ENCODE peak calls at places on chromosomes 12 and 14, in seven cellular contexts. One of them, this sample, is unnamed.

GRCh38 chr14:69973846-69974245 is 94.6 kb downstream of the SMOC1 start:
- DNase-seq in AG08395: no peak
- DNase-seq in HEK293T: no peak
- DNase-seq in lung: no peak
- DNase-seq in GM12864: no peak
- DNase-seq in iris pigment epithelial cell: no peak
- DNase-seq in stimulated activated CD8-positive, alpha-beta memory T cell treated with anti-CD3 and anti-CD28 coated beads, Interleukin-15, amount 100 ng/mL, for 24 hours: no peak
- DNase-seq in this sample: no peak

GRCh38 chr12:56206373-56207166 is 15.2 kb downstream of the RNF41 start:
- DNase-seq in iris pigment epithelial cell: peak; percentile 60
- DNase-seq in AG08395: peak; percentile 51
- DNase-seq in HEK293T: peak; percentile 68
- DNase-seq in lung: peak; percentile 35
- DNase-seq in stimulated activated CD8-positive, alpha-beta memory T cell treated with anti-CD3 and anti-CD28 coated beads, Interleukin-15, amount 100 ng/mL, for 24 hours: no peak
- DNase-seq in GM12864: no peak
- DNase-seq in this sample: peak; percentile 44

GRCh38 chr12:21323736-21324135 is 11.0 kb downstream of the SLCO1A2 start:
- DNase-seq in GM12864: no peak
- DNase-seq in lung: no peak
- DNase-seq in HEK293T: no peak
- DNase-seq in AG08395: no peak
- DNase-seq in stimulated activated CD8-positive, alpha-beta memory T cell treated with anti-CD3 and anti-CD28 coated beads, Interleukin-15, amount 100 ng/mL, for 24 hours: no peak
- DNase-seq in iris pigment epithelial cell: no peak
- DNase-seq in this sample: no peak

GRCh38 chr12:42707312-42707711 is 117.8 kb upstream of the PRICKLE1 start:
- DNase-seq in AG08395: no peak
- DNase-seq in GM12864: no peak
- DNase-seq in iris pigment epithelial cell: no peak
- DNase-seq in HEK293T: no peak
- DNase-seq in stimulated activated CD8-positive, alpha-beta memory T cell treated with anti-CD3 and anti-CD28 coated beads, Interleukin-15, amount 100 ng/mL, for 24 hours: no peak
- DNase-seq in lung: no peak
- DNase-seq in this sample: no peak

GRCh38 chr14:91398707-91399106 is 18.9 kb downstream of the CCDC88C start:
- DNase-seq in stimulated activated CD8-positive, alpha-beta memory T cell treated with anti-CD3 and anti-CD28 coated beads, Interleukin-15, amount 100 ng/mL, for 24 hours: no peak
- DNase-seq in iris pigment epithelial cell: no peak
- DNase-seq in GM12864: no peak
- DNase-seq in AG08395: no peak
- DNase-seq in HEK293T: no peak
- DNase-seq in lung: no peak
- DNase-seq in this sample: no peak

GRCh38 chr12:63805704-63806672 is 26.3 kb downstream of the RXYLT1 start:
- DNase-seq in HEK293T: no peak
- DNase-seq in lung: no peak
- DNase-seq in AG08395: no peak
- DNase-seq in iris pigment epithelial cell: no peak
- DNase-seq in GM12864: no peak
- DNase-seq in stimulated activated CD8-positive, alpha-beta memory T cell treated with anti-CD3 and anti-CD28 coated beads, Interleukin-15, amount 100 ng/mL, for 24 hours: no peak
- DNase-seq in this sample: no peak

GRCh38 chr12:32312049-32312670 is 87.2 kb upstream of the FGD4 start:
- DNase-seq in stimulated activated CD8-positive, alpha-beta memory T cell treated with anti-CD3 and anti-CD28 coated beads, Interleukin-15, amount 100 ng/mL, for 24 hours: no peak
- DNase-seq in GM12864: peak; percentile 40
- DNase-seq in AG08395: peak; percentile 61
- DNase-seq in iris pigment epithelial cell: peak; percentile 70
- DNase-seq in HEK293T: peak; percentile 39
- DNase-seq in lung: no peak
- DNase-seq in this sample: peak; percentile 56

GRCh38 chr12:50947932-50948331 is 4.4 kb upstream of the HIGD1C start:
- DNase-seq in iris pigment epithelial cell: no peak
- DNase-seq in GM12864: no peak
- DNase-seq in stimulated activated CD8-positive, alpha-beta memory T cell treated with anti-CD3 and anti-CD28 coated beads, Interleukin-15, amount 100 ng/mL, for 24 hours: no peak
- DNase-seq in HEK293T: no peak
- DNase-seq in lung: no peak
- DNase-seq in AG08395: no peak
- DNase-seq in this sample: no peak

GRCh38 chr12:28711411-28711810 is 437.7 kb upstream of the FAR2 start:
- DNase-seq in stimulated activated CD8-positive, alpha-beta memory T cell treated with anti-CD3 and anti-CD28 coated beads, Interleukin-15, amount 100 ng/mL, for 24 hours: no peak
- DNase-seq in lung: no peak
- DNase-seq in HEK293T: no peak
- DNase-seq in GM12864: no peak
- DNase-seq in AG08395: no peak
- DNase-seq in iris pigment epithelial cell: no peak
- DNase-seq in this sample: peak; percentile 8

GRCh38 chr12:113145720-113146551 is 3.6 kb upstream of the CFAP73 start:
- DNase-seq in iris pigment epithelial cell: peak; percentile 35
- DNase-seq in stimulated activated CD8-positive, alpha-beta memory T cell treated with anti-CD3 and anti-CD28 coated beads, Interleukin-15, amount 100 ng/mL, for 24 hours: no peak
- DNase-seq in GM12864: no peak
- DNase-seq in AG08395: no peak
- DNase-seq in HEK293T: no peak
- DNase-seq in lung: no peak
- DNase-seq in this sample: peak; percentile 65

GRCh38 chr14:20556500-20557211 is 4.2 kb downstream of the RNASE9 start:
- DNase-seq in lung: no peak
- DNase-seq in iris pigment epithelial cell: no peak
- DNase-seq in HEK293T: no peak
- DNase-seq in stimulated activated CD8-positive, alpha-beta memory T cell treated with anti-CD3 and anti-CD28 coated beads, Interleukin-15, amount 100 ng/mL, for 24 hours: no peak
- DNase-seq in GM12864: no peak
- DNase-seq in AG08395: no peak
- DNase-seq in this sample: no peak

GRCh38 chr14:75174066-75174465 is 2.3 kb downstream of the TMED10 start:
- DNase-seq in GM12864: no peak
- DNase-seq in lung: no peak
- DNase-seq in iris pigment epithelial cell: no peak
- DNase-seq in stimulated activated CD8-positive, alpha-beta memory T cell treated with anti-CD3 and anti-CD28 coated beads, Interleukin-15, amount 100 ng/mL, for 24 hours: no peak
- DNase-seq in HEK293T: no peak
- DNase-seq in AG08395: no peak
- DNase-seq in this sample: no peak

GRCh38 chr14:73143003-73143402 is 6.7 kb downstream of the PSEN1 start:
- DNase-seq in lung: no peak
- DNase-seq in GM12864: no peak
- DNase-seq in AG08395: no peak
- DNase-seq in iris pigment epithelial cell: no peak
- DNase-seq in stimulated activated CD8-positive, alpha-beta memory T cell treated with anti-CD3 and anti-CD28 coated beads, Interleukin-15, amount 100 ng/mL, for 24 hours: no peak
- DNase-seq in HEK293T: no peak
- DNase-seq in this sample: peak; percentile 10

GRCh38 chr12:54418441-54419087 is 502 bp downstream of the ITGA5 start:
- DNase-seq in AG08395: no peak
- DNase-seq in lung: no peak
- DNase-seq in stimulated activated CD8-positive, alpha-beta memory T cell treated with anti-CD3 and anti-CD28 coated beads, Interleukin-15, amount 100 ng/mL, for 24 hours: no peak
- DNase-seq in GM12864: no peak
- DNase-seq in HEK293T: peak; percentile 31
- DNase-seq in iris pigment epithelial cell: no peak
- DNase-seq in this sample: no peak

GRCh38 chr12:26690601-26691000 is 142.4 kb downstream of the ITPR2 start:
- DNase-seq in lung: no peak
- DNase-seq in AG08395: no peak
- DNase-seq in iris pigment epithelial cell: no peak
- DNase-seq in HEK293T: no peak
- DNase-seq in GM12864: no peak
- DNase-seq in stimulated activated CD8-positive, alpha-beta memory T cell treated with anti-CD3 and anti-CD28 coated beads, Interleukin-15, amount 100 ng/mL, for 24 hours: no peak
- DNase-seq in this sample: no peak

GRCh38 chr12:104263580-104264358 is 39.8 kb upstream of the EID3 start:
- DNase-seq in iris pigment epithelial cell: peak; percentile 76
- DNase-seq in lung: no peak
- DNase-seq in GM12864: no peak
- DNase-seq in HEK293T: no peak
- DNase-seq in stimulated activated CD8-positive, alpha-beta memory T cell treated with anti-CD3 and anti-CD28 coated beads, Interleukin-15, amount 100 ng/mL, for 24 hours: no peak
- DNase-seq in AG08395: peak; percentile 54
- DNase-seq in this sample: peak; percentile 90

GRCh38 chr14:68945190-68945584 is 33.9 kb downstream of the ACTN1 start:
- DNase-seq in AG08395: no peak
- DNase-seq in lung: no peak
- DNase-seq in stimulated activated CD8-positive, alpha-beta memory T cell treated with anti-CD3 and anti-CD28 coated beads, Interleukin-15, amount 100 ng/mL, for 24 hours: no peak
- DNase-seq in HEK293T: no peak
- DNase-seq in iris pigment epithelial cell: no peak
- DNase-seq in GM12864: no peak
- DNase-seq in this sample: no peak

GRCh38 chr12:7693793-7694192 is 1.8 kb downstream of the GDF3 start:
- DNase-seq in GM12864: no peak
- DNase-seq in iris pigment epithelial cell: no peak
- DNase-seq in lung: no peak
- DNase-seq in stimulated activated CD8-positive, alpha-beta memory T cell treated with anti-CD3 and anti-CD28 coated beads, Interleukin-15, amount 100 ng/mL, for 24 hours: no peak
- DNase-seq in AG08395: no peak
- DNase-seq in HEK293T: no peak
- DNase-seq in this sample: no peak

GRCh38 chr14:96249016-96249415 is 7.0 kb upstream of the BDKRB1 start:
- DNase-seq in GM12864: no peak
- DNase-seq in lung: no peak
- DNase-seq in iris pigment epithelial cell: peak; percentile 97
- DNase-seq in stimulated activated CD8-positive, alpha-beta memory T cell treated with anti-CD3 and anti-CD28 coated beads, Interleukin-15, amount 100 ng/mL, for 24 hours: no peak
- DNase-seq in HEK293T: no peak
- DNase-seq in AG08395: peak; percentile 79
- DNase-seq in this sample: peak; percentile 89

GRCh38 chr12:107622005-107622404 is 63.6 kb upstream of the PWP1 start:
- DNase-seq in lung: no peak
- DNase-seq in GM12864: no peak
- DNase-seq in stimulated activated CD8-positive, alpha-beta memory T cell treated with anti-CD3 and anti-CD28 coated beads, Interleukin-15, amount 100 ng/mL, for 24 hours: no peak
- DNase-seq in AG08395: no peak
- DNase-seq in iris pigment epithelial cell: peak; percentile 31
- DNase-seq in HEK293T: peak; percentile 51
- DNase-seq in this sample: no peak

GRCh38 chr14:61218765-61219164 is 62.4 kb downstream of the TMEM30B start:
- DNase-seq in lung: no peak
- DNase-seq in AG08395: peak; percentile 31
- DNase-seq in iris pigment epithelial cell: peak; percentile 11
- DNase-seq in HEK293T: no peak
- DNase-seq in GM12864: no peak
- DNase-seq in stimulated activated CD8-positive, alpha-beta memory T cell treated with anti-CD3 and anti-CD28 coated beads, Interleukin-15, amount 100 ng/mL, for 24 hours: no peak
- DNase-seq in this sample: peak; percentile 96

GRCh38 chr14:52299692-52300278 is 14.3 kb upstream of the PTGER2 start:
- DNase-seq in HEK293T: peak; percentile 43
- DNase-seq in GM12864: peak; percentile 4
- DNase-seq in lung: no peak
- DNase-seq in stimulated activated CD8-positive, alpha-beta memory T cell treated with anti-CD3 and anti-CD28 coated beads, Interleukin-15, amount 100 ng/mL, for 24 hours: no peak
- DNase-seq in AG08395: peak; percentile 72
- DNase-seq in iris pigment epithelial cell: peak; percentile 66
- DNase-seq in this sample: peak; percentile 57

GRCh38 chr12:124162151-124163110 is 132.5 kb upstream of the RFLNA start:
- DNase-seq in GM12864: no peak
- DNase-seq in stimulated activated CD8-positive, alpha-beta memory T cell treated with anti-CD3 and anti-CD28 coated beads, Interleukin-15, amount 100 ng/mL, for 24 hours: no peak
- DNase-seq in lung: no peak
- DNase-seq in HEK293T: no peak
- DNase-seq in iris pigment epithelial cell: no peak
- DNase-seq in AG08395: no peak
- DNase-seq in this sample: no peak

GRCh38 chr12:93777249-93777648 is 100.1 kb downstream of the CRADD start:
- DNase-seq in AG08395: no peak
- DNase-seq in HEK293T: no peak
- DNase-seq in stimulated activated CD8-positive, alpha-beta memory T cell treated with anti-CD3 and anti-CD28 coated beads, Interleukin-15, amount 100 ng/mL, for 24 hours: no peak
- DNase-seq in lung: no peak
- DNase-seq in iris pigment epithelial cell: peak; percentile 72
- DNase-seq in GM12864: no peak
- DNase-seq in this sample: peak; percentile 81

GRCh38 chr12:25797949-25798348 is 160.5 kb upstream of the RASSF8 start:
- DNase-seq in stimulated activated CD8-positive, alpha-beta memory T cell treated with anti-CD3 and anti-CD28 coated beads, Interleukin-15, amount 100 ng/mL, for 24 hours: no peak
- DNase-seq in lung: no peak
- DNase-seq in GM12864: no peak
- DNase-seq in HEK293T: no peak
- DNase-seq in AG08395: no peak
- DNase-seq in iris pigment epithelial cell: no peak
- DNase-seq in this sample: no peak